ENCODE peak calls at places on chromosome 21, in five cellular contexts. X is left ventricle myocardium inferior, J is NT2/D1, U is breast epithelium, G is fibroblast of lung. P is an unnamed sample. For H3K27me3, the result is how much of the 10 kb centered on the place peaks cover.

GRCh38 chr21:41766051-41766882 is 585 bp downstream of the RIPK4 start:
- DNase-seq in U (no peak), X (no peak), J (no peak), G (no peak), P (no peak)

GRCh38 chr21:29182674-29183073 is 52.2 kb downstream of the MAP3K7CL start:
- DNase-seq in X (no peak), G (no peak), U (no peak), J (no peak), P (no peak)

GRCh38 chr21:15063821-15064575 is 802 bp downstream of the NRIP1 start:
- DNase-seq in G (peak), U (peak), J (no peak), X (peak), P (no peak)

GRCh38 chr21:24649691-24650090 is 957.6 kb downstream of the MRPL39 start:
- DNase-seq in X (no peak), J (no peak), U (no peak), G (no peak), P (no peak)

GRCh38 chr21:15895142-15896106 is 165.6 kb downstream of the USP25 start:
- DNase-seq in X (no peak), U (no peak), J (no peak), G (peak), P (no peak)

GRCh38 chr21:15601390-15601789 is 128.4 kb upstream of the USP25 start:
- DNase-seq in G (no peak), X (no peak), U (no peak), J (no peak), P (no peak)

GRCh38 chr21:29077651-29078090 is 4.2 kb upstream of the CCT8 start:
- DNase-seq in J (no peak), X (no peak), U (no peak), G (peak), P (no peak)

GRCh38 chr21:21163904-21164303 is 165.7 kb downstream of the NCAM2 start:
- DNase-seq in U (peak), X (no peak), G (peak), J (peak), P (no peak)

GRCh38 chr21:42593007-42593814 is 60.2 kb upstream of the PDE9A start:
- DNase-seq in X (peak), U (peak), G (peak), J (peak), P (no peak)

GRCh38 chr21:41501919-41502318 is 6.0 kb downstream of the TMPRSS2 start:
- DNase-seq in J (no peak), X (no peak), U (peak), G (no peak), P (no peak)

GRCh38 chr21:17818158-17819113 is 720 bp downstream of the C21orf91 start:
- DNase-seq in J (peak), X (peak), U (no peak), G (peak), P (no peak)

GRCh38 chr21:20946701-20947100 is 51.5 kb upstream of the NCAM2 start:
- DNase-seq in X (no peak), J (no peak), U (no peak), G (no peak), P (no peak)

GRCh38 chr21:25571726-25572121 is 35.6 kb downstream of the MRPL39 start:
- DNase-seq in G (no peak), X (no peak), J (no peak), U (no peak), P (no peak)

GRCh38 chr21:26842976-26843911 is 2.0 kb downstream of the ADAMTS1 start:
- DNase-seq in G (peak), U (peak), J (no peak), X (peak), P (no peak)
- H3K27me3 ChIP-seq in G (under half), U (under half), J (under half), X (under half), P (under half)

DNA sequence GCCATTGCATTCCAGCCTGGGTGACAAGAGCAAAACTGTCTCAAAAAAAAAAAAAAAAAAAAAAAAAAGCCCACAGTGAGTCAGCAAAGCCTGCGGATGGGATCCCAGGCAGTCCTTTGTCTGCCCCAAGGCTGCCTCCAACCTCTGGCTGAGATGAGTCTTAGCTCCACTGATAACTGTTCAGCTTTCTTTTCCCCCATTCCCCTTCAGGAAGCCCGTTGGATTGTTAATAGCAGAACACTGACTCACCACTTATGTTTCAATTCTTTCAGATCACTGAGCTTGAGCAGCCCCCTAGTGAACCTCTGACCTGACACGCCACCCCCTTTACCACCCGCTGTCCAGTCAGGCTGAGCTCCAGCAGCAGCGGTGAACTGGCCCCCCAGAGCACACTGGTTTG is 57.5 kb downstream of the ERG start:
- DNase-seq in X (no peak), G (peak), U (no peak), J (peak), P (no peak)
- H3K27me3 ChIP-seq in X (under half), G (under half), U (under half), J (under half), P (under half)

GRCh38 chr21:45410151-45410864 is 5.3 kb downstream of the COL18A1 start:
- DNase-seq in X (peak), G (no peak), U (no peak), J (no peak), P (no peak)
- H3K27me3 ChIP-seq in X (under half), G (under half), U (under half), J (under half), P (under half)

DNA sequence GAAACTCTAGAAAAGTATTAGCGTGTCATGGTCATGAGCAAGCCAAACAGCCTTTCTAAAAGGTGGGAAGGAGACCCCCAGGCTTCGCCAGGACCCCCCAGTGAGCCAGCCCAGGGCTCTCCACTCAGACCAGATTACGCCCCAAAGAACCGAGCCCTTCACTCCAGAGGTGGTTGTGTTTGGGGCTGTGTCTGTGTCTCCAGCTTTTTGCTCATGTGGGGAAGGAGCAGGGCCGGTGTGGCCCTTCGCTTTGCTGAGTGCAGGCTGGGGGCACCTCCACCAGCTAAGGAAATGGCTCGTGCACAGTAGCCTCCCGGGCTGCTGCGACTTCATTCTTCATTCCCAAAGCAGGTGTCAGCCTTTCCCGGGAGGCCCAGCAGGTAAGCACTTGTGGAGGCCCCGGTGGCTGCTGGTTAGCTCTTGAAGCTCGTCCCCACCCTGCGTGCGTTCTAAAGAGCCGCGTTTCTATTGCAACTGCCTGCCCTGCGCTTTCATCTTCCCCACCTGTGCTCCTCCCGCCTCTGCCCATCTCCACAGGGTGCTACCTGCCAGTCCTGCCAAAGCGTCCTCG is 531 bp downstream of the TSPEAR start:
- DNase-seq in J (no peak), X (no peak), U (no peak), G (no peak), P (no peak)
- H3K27me3 ChIP-seq in J (half or more), X (half or more), U (under half), G (half or more), P (half or more)

GRCh38 chr21:35436899-35437298 is 387.8 kb upstream of the RUNX1 start:
- DNase-seq in G (no peak), X (no peak), U (no peak), J (no peak), P (no peak)
- H3K27me3 ChIP-seq in G (under half), X (half or more), U (under half), J (under half), P (under half)

DNA sequence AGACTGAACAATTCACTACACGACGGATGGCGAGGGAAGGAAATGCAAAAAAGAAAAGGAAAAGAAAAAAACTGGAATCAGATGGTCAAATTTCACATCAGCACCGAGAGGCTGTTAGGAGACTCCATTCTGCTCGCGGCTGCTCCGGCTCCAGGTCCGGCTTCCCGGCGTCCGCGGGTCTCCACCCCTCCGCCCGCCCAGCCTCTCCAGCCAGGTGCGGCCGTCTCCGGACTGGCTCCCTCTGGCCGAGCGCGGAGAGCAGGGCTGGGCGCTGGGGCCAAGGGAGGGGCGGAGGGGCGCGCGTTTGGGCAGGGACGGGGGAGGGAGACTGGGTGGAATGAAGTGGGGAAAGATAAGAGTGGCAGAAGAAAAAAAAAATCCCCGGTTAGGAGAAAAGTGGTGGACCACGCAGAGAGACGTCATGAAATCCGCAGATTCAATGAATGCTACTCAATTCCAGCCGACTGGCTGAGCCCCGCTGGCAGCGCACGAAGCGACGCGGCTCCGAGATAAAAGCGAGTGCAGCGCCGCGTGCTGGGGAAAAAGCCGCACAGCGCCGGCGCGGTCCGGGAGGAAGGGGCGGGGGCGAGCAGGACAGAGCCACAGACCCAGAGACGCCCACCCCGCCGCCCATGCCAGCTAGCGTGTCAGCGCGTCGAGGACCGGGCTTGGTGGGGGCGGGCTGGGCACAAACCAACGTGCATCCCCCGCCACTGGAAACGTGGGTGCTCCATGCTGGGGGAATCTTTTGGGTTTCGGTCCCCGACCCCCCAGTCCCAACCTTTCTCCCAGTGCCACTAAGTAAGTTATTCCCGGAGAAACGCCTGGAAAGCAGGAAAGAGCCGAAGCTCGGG is at the start of gene KCNJ6:
- DNase-seq in U (no peak), G (peak), X (no peak), J (peak), P (no peak)
- H3K27me3 ChIP-seq in U (under half), G (under half), X (half or more), J (under half), P (under half)

GRCh38 chr21:31874817-31875216 is 2.0 kb downstream of the HUNK start:
- DNase-seq in J (no peak), G (no peak), U (no peak), X (no peak), P (no peak)
- H3K27me3 ChIP-seq in J (under half), G (under half), U (under half), X (half or more), P (under half)

GRCh38 chr21:38212716-38213115 is 44.1 kb upstream of the KCNJ15 start:
- DNase-seq in X (no peak), G (no peak), U (no peak), J (no peak), P (no peak)
- H3K27me3 ChIP-seq in X (under half), G (under half), U (under half), J (under half), P (under half)